ENCODE peak calls at places on chromosome 10, in five cellular contexts. L is K562, V is HCT116, T is HepG2, A is GM12878. J is an unnamed sample.
A peak's percentile ranks its signal among the peaks of the same experiment; 100 is the strongest.

GRCh38 chr10:53022663-53023088 is 250.1 kb upstream of the MBL2 start:
- DNase-seq in L (no peak), V (no peak), T (no peak), A (no peak), J (peak; percentile 83)

GRCh38 chr10:121596668-121597503 is 1.4 kb downstream of the FGFR2 start:
- DNase-seq in L (no peak), V (no peak), T (no peak), A (no peak), J (peak; percentile 95)

GRCh38 chr10:31896972-31897384 is 31.7 kb downstream of the ARHGAP12 start:
- DNase-seq in L (no peak), V (peak; percentile 48), T (no peak), A (no peak), J (no peak)

GRCh38 chr10:100368721-100369120 is 21.7 kb downstream of the SCD start:
- DNase-seq in L (no peak), V (no peak), T (no peak), A (no peak), J (no peak)

GRCh38 chr10:62083413-62083794 is 181.9 kb downstream of the ARID5B start:
- DNase-seq in L (no peak), V (no peak), T (no peak), A (no peak), J (no peak)

GRCh38 chr10:62655337-62655994 is 149.1 kb upstream of the ADO start:
- DNase-seq in L (no peak), V (no peak), T (no peak), A (peak; percentile 95), J (no peak)

GRCh38 chr10:5546891-5547683 is 22.3 kb downstream of the CALML3 start:
- DNase-seq in L (no peak), V (peak; percentile 63), T (peak; percentile 34), A (no peak), J (no peak)

GRCh38 chr10:24207781-24208611 is 942 bp upstream of the KIAA1217 start:
- DNase-seq in L (no peak), V (no peak), T (peak; percentile 94), A (no peak), J (no peak)

GRCh38 chr10:10703390-10703789 is 314.3 kb upstream of the CELF2 start:
- DNase-seq in L (no peak), V (no peak), T (no peak), A (no peak), J (no peak)

GRCh38 chr10:131205556-131205955 is 106.0 kb downstream of the TCERG1L start:
- DNase-seq in L (no peak), V (no peak), T (no peak), A (no peak), J (no peak)

GRCh38 chr10:75230600-75231038 is 5.1 kb downstream of the COMTD1 start:
- DNase-seq in L (peak; percentile 77), V (peak; percentile 67), T (peak; percentile 80), A (peak; percentile 40), J (peak; percentile 94)

GRCh38 chr10:113151178-113151577 is 201.1 kb downstream of the TCF7L2 start:
- DNase-seq in L (no peak), V (no peak), T (no peak), A (no peak), J (no peak)

GRCh38 chr10:42934351-42934811 is 142.5 kb upstream of the RET start:
- DNase-seq in L (no peak), V (no peak), T (no peak), A (no peak), J (no peak)

GRCh38 chr10:112792487-112793196 is 157.4 kb upstream of the TCF7L2 start:
- DNase-seq in L (no peak), V (no peak), T (no peak), A (no peak), J (no peak)

GRCh38 chr10:79159141-79159619 is 90.4 kb downstream of the ZMIZ1 start:
- DNase-seq in L (no peak), V (no peak), T (no peak), A (no peak), J (no peak)

GRCh38 chr10:104488046-104488832 is 134.6 kb downstream of the CFAP58 start:
- DNase-seq in L (no peak), V (no peak), T (no peak), A (no peak), J (no peak)

GRCh38 chr10:123560301-123561144 is 105.6 kb upstream of the GPR26 start:
- DNase-seq in L (no peak), V (no peak), T (no peak), A (no peak), J (no peak)

GRCh38 chr10:67763499-67764011 is 67.6 kb upstream of the CTNNA3 start:
- DNase-seq in L (peak; percentile 28), V (no peak), T (peak; percentile 23), A (no peak), J (peak; percentile 74)

GRCh38 chr10:48444266-48444665 is 137.8 kb downstream of the MAPK8 start:
- DNase-seq in L (no peak), V (peak; percentile 12), T (peak; percentile 14), A (no peak), J (peak; percentile 60)

GRCh38 chr10:62451606-62451965 is 77.4 kb downstream of the ZNF365 start:
- DNase-seq in L (no peak), V (no peak), T (no peak), A (no peak), J (no peak)

GRCh38 chr10:98536551-98536950 is 89.8 kb upstream of the HPS1 start:
- DNase-seq in L (no peak), V (no peak), T (peak; percentile 7), A (no peak), J (peak; percentile 5)

DNA sequence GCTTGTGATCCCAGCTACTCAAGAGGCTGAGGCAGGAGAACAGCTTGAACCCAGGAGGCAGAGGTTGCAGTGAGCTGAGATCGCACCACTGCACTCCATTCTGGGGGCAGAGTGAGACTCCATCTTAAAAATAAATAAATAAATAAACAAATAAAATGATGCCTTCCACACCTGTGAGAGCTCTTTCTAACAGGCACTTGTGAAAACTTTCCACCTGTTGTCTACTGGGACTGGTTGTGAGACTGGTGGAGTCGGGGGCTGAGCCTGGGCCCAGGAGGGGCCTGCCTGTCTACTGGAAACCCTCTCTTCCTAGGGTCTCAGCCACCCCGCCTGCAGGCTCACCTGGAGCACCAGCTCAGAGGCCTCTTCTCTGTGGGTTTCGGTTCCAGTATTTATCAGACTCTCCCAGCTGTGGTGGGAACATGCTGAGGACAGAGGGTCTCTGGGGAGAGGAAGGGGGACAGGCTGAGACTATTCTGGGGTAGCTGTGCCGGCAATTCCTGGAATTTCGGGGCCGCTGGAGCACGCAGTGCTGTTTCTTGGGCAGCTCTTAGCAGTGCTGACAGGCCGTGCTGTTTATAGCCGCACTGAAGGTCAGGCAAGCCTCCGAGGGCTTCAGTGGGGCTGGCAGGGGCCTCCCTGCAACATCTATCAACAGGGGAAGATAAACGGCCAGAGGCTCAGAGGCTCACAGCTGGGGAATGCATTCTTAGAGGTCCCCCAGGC is 3.8 kb downstream of the LDB3 start:
- DNase-seq in L (no peak), V (no peak), T (no peak), A (no peak), J (peak; percentile 24)
- TF ChIP-seq REST in L (no peak), V (no peak), T (no peak), A (no peak), J (no peak)

GRCh38 chr10:101709359-101710063 is 14.5 kb upstream of the FBXW4 start:
- DNase-seq in L (no peak), V (no peak), T (no peak), A (no peak), J (no peak)

GRCh38 chr10:101708870-101709269 is 13.9 kb upstream of the FBXW4 start:
- DNase-seq in L (no peak), V (no peak), T (no peak), A (no peak), J (no peak)

GRCh38 chr10:101710793-101711192 is 15.8 kb upstream of the FBXW4 start:
- DNase-seq in L (no peak), V (no peak), T (no peak), A (no peak), J (no peak)

GRCh38 chr10:101708073-101708472 is 13.1 kb upstream of the FBXW4 start:
- DNase-seq in L (no peak), V (no peak), T (no peak), A (no peak), J (no peak)

DNA sequence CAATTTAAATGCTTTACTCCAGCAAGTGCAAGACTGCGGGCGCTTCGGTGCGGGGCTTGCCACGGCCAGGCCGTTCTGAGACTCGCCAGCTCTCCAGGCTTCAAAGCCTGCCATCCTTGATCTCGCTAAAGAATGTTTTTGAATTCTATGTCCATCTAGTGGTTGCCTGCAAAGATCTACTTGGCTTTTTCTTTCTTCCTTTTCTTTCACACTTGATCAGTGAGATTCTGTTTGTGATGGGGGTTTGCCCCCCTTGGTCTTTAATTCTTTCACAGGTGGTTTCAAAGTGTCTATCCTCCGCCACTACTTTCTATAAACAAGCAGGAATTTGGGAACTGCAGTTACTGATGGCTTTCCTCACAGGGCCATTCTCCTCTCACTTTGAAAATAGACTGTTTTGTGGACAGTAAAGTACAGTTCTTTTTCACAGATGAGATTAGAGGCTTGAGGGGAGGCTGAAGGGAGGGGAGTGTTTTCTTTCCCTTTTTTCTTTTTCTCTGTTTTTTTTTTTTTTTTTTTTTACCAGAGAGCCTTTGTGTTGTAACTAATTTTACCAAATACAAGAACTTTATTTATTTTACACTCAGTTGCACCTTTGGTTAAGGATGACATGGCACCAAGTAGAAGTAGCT is 15.2 kb upstream of the FBXW4 start:
- DNase-seq in L (no peak), V (no peak), T (no peak), A (no peak), J (peak; percentile 52)
- H3K27me3 ChIP-seq in L (no peaks in the 10 kb centered on the region), V (peaks cover 11% of the 10 kb centered on the region), T (peaks cover 2% of the 10 kb centered on the region), A (no peaks in the 10 kb centered on the region), J (no peaks in the 10 kb centered on the region)

GRCh38 chr10:69861251-69862240 is 59.8 kb downstream of the COL13A1 start:
- DNase-seq in L (no peak), V (peak; percentile 94), T (peak; percentile 34), A (no peak), J (peak; percentile 64)
- H3K4me2 ChIP-seq in L (no peak overlapping the region), V (peak overlapping the region; percentile 70), T (no peak overlapping the region), A (no peak overlapping the region), J (no peak overlapping the region)

DNA sequence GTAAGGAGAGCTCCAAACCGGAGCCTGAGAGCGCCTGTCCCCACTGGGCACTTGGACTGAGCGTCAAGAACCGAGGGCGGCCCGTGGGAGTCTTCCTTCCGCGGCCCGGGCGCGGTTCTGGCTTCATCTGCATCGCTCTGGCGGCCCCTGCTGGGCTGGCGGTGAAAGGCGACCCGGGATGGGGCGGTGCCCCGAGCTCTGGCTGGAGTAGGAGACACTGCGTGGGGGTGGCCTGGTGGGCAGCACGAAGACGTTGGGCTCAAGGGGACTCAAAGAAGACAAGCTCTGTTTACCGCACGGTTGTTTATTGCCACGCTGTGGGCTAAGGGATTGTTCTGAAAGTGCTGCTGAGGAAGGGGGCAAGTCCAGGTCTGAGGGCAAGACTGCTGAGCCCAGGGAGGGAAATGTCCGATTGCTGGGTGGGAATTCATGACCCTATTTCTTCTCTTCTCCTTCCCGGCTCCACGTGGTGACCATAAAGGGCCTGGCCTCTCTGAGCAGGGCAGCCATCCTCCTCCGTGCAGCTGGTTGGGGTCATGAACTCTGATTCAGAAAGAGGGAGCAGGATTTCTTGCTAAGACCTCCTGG is 29.8 kb downstream of the PLAU start:
- DNase-seq in L (peak; percentile 96), V (peak; percentile 37), T (peak; percentile 32), A (no peak), J (peak; percentile 91)
- TF ChIP-seq REST in L (peak; percentile 72), V (no peak), T (no peak), A (no peak), J (no peak)

GRCh38 chr10:132855889-132856288 is 69.9 kb upstream of the NKX6-2 start:
- DNase-seq in L (no peak), V (no peak), T (no peak), A (no peak), J (no peak)
- H3K27me3 ChIP-seq in L (no peaks in the 10 kb centered on the region), V (no peaks in the 10 kb centered on the region), T (peaks cover 4% of the 10 kb centered on the region), A (no peaks in the 10 kb centered on the region), J (no peaks in the 10 kb centered on the region)

J was measured in GM23338.